ENCODE peak calls at places on chromosomes 11 and 22, in six cellular contexts. A is fibroblast of lung, G is tibial artery, V is GM06990, K is endothelial cell, H is GM12864. W is an unnamed sample.
A peak's percentile ranks its signal among the peaks of the same experiment; 100 is the strongest.

GRCh38 chr11:41720761-41721160 is 261.3 kb upstream of the LRRC4C start:
- DNase-seq in A (no peak), K (no peak), G (no peak), V (no peak), H (no peak), W (peak; percentile 17)

GRCh38 chr11:117437041-117437790 is 109.6 kb downstream of the CEP164 start:
- DNase-seq in H (no peak), V (no peak), A (no peak), G (peak; percentile 50), K (no peak), W (no peak)

GRCh38 chr22:20777420-20778177 is 3.7 kb downstream of the SERPIND1 start:
- DNase-seq in G (peak; percentile 32), V (no peak), H (no peak), A (peak; percentile 88), K (no peak), W (no peak)

GRCh38 chr22:23287136-23288095 is 107.1 kb downstream of the BCR start:
- DNase-seq in V (no peak), K (no peak), A (no peak), G (no peak), H (no peak), W (no peak)

GRCh38 chr11:88538088-88538487 is 200.6 kb upstream of the CTSC start:
- DNase-seq in K (no peak), G (no peak), V (no peak), A (peak; percentile 38), H (no peak), W (no peak)

GRCh38 chr11:123063396-123064267 is 1.7 kb upstream of the HSPA8 start:
- DNase-seq in V (no peak), K (peak; percentile 20), A (peak; percentile 57), G (no peak), H (no peak), W (no peak)

GRCh38 chr22:41799486-41800347 is 762 bp upstream of the CCDC134 start:
- DNase-seq in H (no peak), K (peak; percentile 9), V (peak; percentile 24), G (peak; percentile 74), A (peak; percentile 22), W (no peak)

GRCh38 chr11:134069426-134069921 is 602 bp downstream of the JAM3 start:
- DNase-seq in H (no peak), G (no peak), A (peak; percentile 37), K (no peak), V (no peak), W (no peak)

GRCh38 chr22:32764330-32765116 is 37.0 kb upstream of the TIMP3 start:
- DNase-seq in K (no peak), G (peak; percentile 89), V (no peak), A (peak; percentile 91), H (no peak), W (no peak)

GRCh38 chr11:130216221-130216550 is 56.6 kb downstream of the ST14 start:
- DNase-seq in H (no peak), V (no peak), G (no peak), A (no peak), K (no peak), W (no peak)

GRCh38 chr11:83063073-83063754 is 8.5 kb downstream of the RAB30 start:
- DNase-seq in A (peak; percentile 83), G (no peak), K (no peak), V (peak; percentile 82), H (peak; percentile 81), W (no peak)

GRCh38 chr11:92911478-92911877 is 58.0 kb upstream of the MTNR1B start:
- DNase-seq in G (no peak), V (no peak), A (no peak), H (no peak), K (no peak), W (no peak)

GRCh38 chr11:134503104-134503503 is 91.1 kb upstream of the B3GAT1 start:
- DNase-seq in A (no peak), G (peak; percentile 51), V (no peak), K (no peak), H (no peak), W (no peak)

GRCh38 chr11:131217313-131218297 is 152.8 kb upstream of the NTM start:
- DNase-seq in H (no peak), V (no peak), G (no peak), K (peak; percentile 26), A (no peak), W (no peak)

GRCh38 chr11:64863381-64864060 is 14.9 kb downstream of the EHD1 start:
- DNase-seq in H (no peak), G (peak; percentile 88), K (no peak), A (no peak), V (no peak), W (no peak)

GRCh38 chr11:27012254-27012921 is 18.5 kb downstream of the FIBIN start:
- DNase-seq in K (no peak), H (no peak), A (peak; percentile 88), V (no peak), G (no peak), W (no peak)

GRCh38 chr22:24386814-24387550 is 40.4 kb upstream of the ADORA2A start:
- DNase-seq in V (no peak), G (no peak), H (no peak), A (peak; percentile 63), K (no peak), W (no peak)

GRCh38 chr22:41915035-41915782 is at the start of gene SHISA8:
- DNase-seq in V (peak; percentile 80), A (peak; percentile 39), K (peak; percentile 64), G (no peak), H (no peak), W (no peak)

GRCh38 chr11:134224710-134225662 is 515 bp downstream of the VPS26B start:
- DNase-seq in V (peak; percentile 59), G (peak; percentile 83), H (no peak), K (peak; percentile 50), A (peak; percentile 32), W (no peak)

GRCh38 chr11:118913411-118914125 is 12.2 kb downstream of the BCL9L start:
- DNase-seq in A (no peak), H (no peak), K (no peak), V (peak; percentile 24), G (no peak), W (no peak)

GRCh38 chr11:2742611-2743426 is 43.0 kb upstream of the KCNQ1OT1 start:
- DNase-seq in K (no peak), G (peak; percentile 54), H (no peak), A (no peak), V (no peak), W (no peak)

GRCh38 chr22:45262195-45262930 is 21.7 kb upstream of the KIAA0930 start:
- DNase-seq in G (no peak), V (no peak), K (no peak), H (no peak), A (no peak), W (no peak)

GRCh38 chr22:45103756-45104155 is 60.0 kb upstream of the NUP50 start:
- DNase-seq in K (no peak), V (no peak), A (no peak), H (no peak), G (no peak), W (no peak)

GRCh38 chr11:16909375-16910035 is 104.7 kb downstream of the PLEKHA7 start:
- DNase-seq in V (peak; percentile 64), H (peak; percentile 38), G (no peak), A (no peak), K (no peak), W (no peak)

GRCh38 chr22:26354707-26355106 is 74.4 kb upstream of the ASPHD2 start:
- DNase-seq in K (no peak), A (no peak), G (no peak), H (no peak), V (no peak), W (no peak)

DNA sequence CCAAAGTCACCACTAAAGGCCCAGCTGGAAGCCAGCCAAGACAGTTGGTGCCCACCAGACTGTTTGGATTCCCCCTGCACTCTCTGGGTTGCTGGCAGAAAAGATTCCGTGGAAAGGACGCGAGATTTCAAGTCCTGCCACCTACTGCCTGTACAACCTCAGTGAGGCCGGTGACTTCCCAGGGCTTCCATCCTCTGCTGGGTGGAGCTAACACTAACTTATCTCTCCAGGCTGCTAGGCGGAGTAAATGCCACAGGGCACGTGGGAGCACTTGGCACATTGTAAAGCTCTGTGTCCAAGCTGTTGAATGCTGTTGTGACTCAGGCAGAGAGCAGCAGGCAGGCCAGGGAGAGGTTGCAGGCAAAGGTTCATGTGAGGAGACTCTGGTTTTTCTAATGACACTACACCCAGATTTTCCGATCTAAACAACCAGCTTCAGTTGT is 50.9 kb upstream of the CDON start:
- DNase-seq in G (peak; percentile 97), V (no peak), H (no peak), A (peak; percentile 97), K (no peak), W (no peak)
- TF ChIP-seq CTCF in G (peak; percentile 15), V (no peak), H (no peak), A (no peak), K (no peak), W (no peak)

GRCh38 chr11:78952188-78952587 is 377.5 kb upstream of the NARS2 start:
- DNase-seq in K (no peak), A (no peak), H (no peak), G (no peak), V (no peak), W (no peak)
- TF ChIP-seq CTCF in K (no peak), A (no peak), H (no peak), G (no peak), V (no peak), W (no peak)

GRCh38 chr11:107453594-107454286 is 3.9 kb downstream of the CWF19L2 start:
- DNase-seq in K (no peak), V (no peak), G (no peak), A (no peak), H (no peak), W (no peak)

GRCh38 chr11:107457205-107457557 is 444 bp downstream of the CWF19L2 start:
- DNase-seq in G (no peak), H (peak; percentile 8), V (peak; percentile 3), A (peak; percentile 15), K (no peak), W (no peak)

DNA sequence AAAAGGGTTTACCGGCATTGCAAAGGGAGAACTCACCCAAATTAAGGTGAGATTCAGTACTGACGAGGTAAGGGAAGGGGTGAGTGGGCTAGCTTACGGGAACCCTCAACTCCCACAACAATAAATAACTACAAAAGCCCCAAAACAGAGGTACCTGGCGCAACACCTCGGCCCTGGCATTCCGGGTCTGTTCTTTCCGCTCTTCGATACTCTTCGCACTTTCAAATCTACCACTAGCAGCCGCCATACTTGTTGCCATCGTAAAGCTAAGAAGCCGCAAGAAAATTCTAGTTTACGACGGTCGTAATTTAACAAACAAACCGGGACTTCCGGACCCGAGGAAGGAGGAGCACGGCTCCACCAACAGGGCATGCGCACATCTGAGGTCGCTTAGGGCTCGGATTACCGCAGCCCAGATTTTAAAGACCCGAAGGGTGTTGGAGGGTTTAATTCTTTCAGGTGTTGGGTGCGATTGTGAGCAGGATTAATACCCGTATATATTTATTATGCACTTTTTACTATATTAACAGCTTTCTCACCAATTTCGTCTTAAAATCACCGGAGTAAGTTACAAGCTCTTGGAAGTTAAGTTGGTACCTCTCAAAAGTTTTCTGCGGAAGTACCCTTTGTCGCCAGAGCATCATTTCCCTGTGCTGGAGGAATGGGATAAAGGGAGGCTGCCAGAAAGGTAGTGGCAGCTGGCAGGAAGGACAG is at the start of gene CWF19L2:
- DNase-seq in H (peak; percentile 94), G (peak; percentile 91), A (peak; percentile 96), V (peak; percentile 83), K (peak; percentile 81), W (peak; percentile 31)
- TF ChIP-seq CTCF in H (no peak), G (peak; percentile 12), A (no peak), V (no peak), K (no peak), W (no peak)

DNA sequence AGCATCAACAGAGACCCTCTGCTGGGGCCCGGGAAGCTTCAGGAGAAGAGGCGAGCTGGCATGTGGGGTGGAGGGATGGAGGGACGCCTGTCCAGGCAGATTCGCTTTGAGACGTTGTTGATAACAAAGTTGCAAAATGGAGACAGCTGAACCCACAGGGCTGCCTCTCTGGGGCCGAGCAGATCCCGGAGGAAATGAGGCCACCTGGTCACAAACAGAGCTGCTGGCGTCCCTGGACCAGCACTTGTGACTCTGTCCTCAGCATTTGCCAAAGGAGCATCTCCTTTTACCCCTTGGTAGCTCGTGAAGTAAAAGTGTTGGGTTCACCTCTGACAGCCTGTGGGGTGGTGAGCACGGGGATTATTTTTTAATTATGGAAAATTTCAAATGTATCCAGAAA is 20.1 kb downstream of the GRAMD4 start:
- DNase-seq in V (no peak), H (no peak), K (no peak), G (no peak), A (no peak), W (no peak)
- TF ChIP-seq CTCF in V (no peak), H (no peak), K (no peak), G (no peak), A (no peak), W (no peak)